ENCODE peak calls at places on chromosomes 13 and 19, in eight cellular contexts. One of them, this sample, is unnamed.

GRCh38 chr19:15249912-15250634 is 17.8 kb upstream of the EPHX3 start:
- DNase-seq in PC-3: no peak
- DNase-seq in PC-9: peak; percentile 67
- DNase-seq in nucleus accumbens: no peak
- DNase-seq in AG09319: peak; percentile 81
- DNase-seq in ELF-1: peak; percentile 34
- DNase-seq in stimulated activated CD4-positive, alpha-beta T cell treated with anti-CD3 and anti-CD28 coated beads, Interleukin-15, amount 100 ng/mL, for 1 hour: no peak
- DNase-seq in activated T-helper 1 cell treated with anti-CD3 and anti-CD28 coated beads, Interleukin-2, amount 50 U/mL, for 16 hours: no peak
- DNase-seq in this sample: no peak

GRCh38 chr19:48496959-48497727 is 14.5 kb downstream of the LMTK3 start:
- DNase-seq in ELF-1: no peak
- DNase-seq in PC-9: no peak
- DNase-seq in nucleus accumbens: no peak
- DNase-seq in AG09319: no peak
- DNase-seq in stimulated activated CD4-positive, alpha-beta T cell treated with anti-CD3 and anti-CD28 coated beads, Interleukin-15, amount 100 ng/mL, for 1 hour: no peak
- DNase-seq in activated T-helper 1 cell treated with anti-CD3 and anti-CD28 coated beads, Interleukin-2, amount 50 U/mL, for 16 hours: no peak
- DNase-seq in PC-3: no peak
- DNase-seq in this sample: no peak

GRCh38 chr13:114064516-114065140 is 67.8 kb downstream of the RASA3 start:
- DNase-seq in PC-3: peak; percentile 20
- DNase-seq in nucleus accumbens: peak; percentile 69
- DNase-seq in AG09319: no peak
- DNase-seq in stimulated activated CD4-positive, alpha-beta T cell treated with anti-CD3 and anti-CD28 coated beads, Interleukin-15, amount 100 ng/mL, for 1 hour: no peak
- DNase-seq in activated T-helper 1 cell treated with anti-CD3 and anti-CD28 coated beads, Interleukin-2, amount 50 U/mL, for 16 hours: no peak
- DNase-seq in PC-9: peak; percentile 44
- DNase-seq in ELF-1: peak; percentile 89
- DNase-seq in this sample: peak; percentile 52

GRCh38 chr13:49064459-49064858 is 88.7 kb downstream of the FNDC3A start:
- DNase-seq in nucleus accumbens: no peak
- DNase-seq in ELF-1: no peak
- DNase-seq in AG09319: no peak
- DNase-seq in stimulated activated CD4-positive, alpha-beta T cell treated with anti-CD3 and anti-CD28 coated beads, Interleukin-15, amount 100 ng/mL, for 1 hour: no peak
- DNase-seq in PC-9: no peak
- DNase-seq in PC-3: no peak
- DNase-seq in activated T-helper 1 cell treated with anti-CD3 and anti-CD28 coated beads, Interleukin-2, amount 50 U/mL, for 16 hours: no peak
- DNase-seq in this sample: no peak

GRCh38 chr13:95588721-95589120 is 36.2 kb downstream of the CLDN10 start:
- DNase-seq in AG09319: no peak
- DNase-seq in activated T-helper 1 cell treated with anti-CD3 and anti-CD28 coated beads, Interleukin-2, amount 50 U/mL, for 16 hours: no peak
- DNase-seq in stimulated activated CD4-positive, alpha-beta T cell treated with anti-CD3 and anti-CD28 coated beads, Interleukin-15, amount 100 ng/mL, for 1 hour: no peak
- DNase-seq in ELF-1: no peak
- DNase-seq in PC-3: peak; percentile 43
- DNase-seq in PC-9: no peak
- DNase-seq in nucleus accumbens: no peak
- DNase-seq in this sample: no peak

GRCh38 chr19:48329167-48329891 is 4.0 kb downstream of the EMP3 start:
- DNase-seq in activated T-helper 1 cell treated with anti-CD3 and anti-CD28 coated beads, Interleukin-2, amount 50 U/mL, for 16 hours: no peak
- DNase-seq in ELF-1: peak; percentile 48
- DNase-seq in PC-9: no peak
- DNase-seq in stimulated activated CD4-positive, alpha-beta T cell treated with anti-CD3 and anti-CD28 coated beads, Interleukin-15, amount 100 ng/mL, for 1 hour: no peak
- DNase-seq in AG09319: no peak
- DNase-seq in nucleus accumbens: peak; percentile 20
- DNase-seq in PC-3: peak; percentile 34
- DNase-seq in this sample: peak; percentile 59

GRCh38 chr13:40149611-40150283 is 494.3 kb downstream of the COG6 start:
- DNase-seq in PC-9: no peak
- DNase-seq in activated T-helper 1 cell treated with anti-CD3 and anti-CD28 coated beads, Interleukin-2, amount 50 U/mL, for 16 hours: no peak
- DNase-seq in PC-3: peak; percentile 48
- DNase-seq in AG09319: peak; percentile 18
- DNase-seq in nucleus accumbens: peak; percentile 8
- DNase-seq in ELF-1: no peak
- DNase-seq in stimulated activated CD4-positive, alpha-beta T cell treated with anti-CD3 and anti-CD28 coated beads, Interleukin-15, amount 100 ng/mL, for 1 hour: no peak
- DNase-seq in this sample: no peak

GRCh38 chr13:36822786-36823185 is 3.8 kb downstream of the RFXAP start:
- DNase-seq in activated T-helper 1 cell treated with anti-CD3 and anti-CD28 coated beads, Interleukin-2, amount 50 U/mL, for 16 hours: no peak
- DNase-seq in PC-9: no peak
- DNase-seq in stimulated activated CD4-positive, alpha-beta T cell treated with anti-CD3 and anti-CD28 coated beads, Interleukin-15, amount 100 ng/mL, for 1 hour: no peak
- DNase-seq in nucleus accumbens: no peak
- DNase-seq in PC-3: no peak
- DNase-seq in ELF-1: no peak
- DNase-seq in AG09319: no peak
- DNase-seq in this sample: no peak

GRCh38 chr19:42555801-42556200 is 27.5 kb upstream of the CEACAM1 start:
- DNase-seq in nucleus accumbens: no peak
- DNase-seq in PC-3: no peak
- DNase-seq in activated T-helper 1 cell treated with anti-CD3 and anti-CD28 coated beads, Interleukin-2, amount 50 U/mL, for 16 hours: no peak
- DNase-seq in ELF-1: no peak
- DNase-seq in AG09319: no peak
- DNase-seq in PC-9: no peak
- DNase-seq in stimulated activated CD4-positive, alpha-beta T cell treated with anti-CD3 and anti-CD28 coated beads, Interleukin-15, amount 100 ng/mL, for 1 hour: no peak
- DNase-seq in this sample: no peak

GRCh38 chr19:778910-779653 is 18.2 kb upstream of the PTBP1 start:
- DNase-seq in nucleus accumbens: no peak
- DNase-seq in PC-3: peak; percentile 73
- DNase-seq in AG09319: peak; percentile 82
- DNase-seq in stimulated activated CD4-positive, alpha-beta T cell treated with anti-CD3 and anti-CD28 coated beads, Interleukin-15, amount 100 ng/mL, for 1 hour: no peak
- DNase-seq in ELF-1: peak; percentile 83
- DNase-seq in PC-9: peak; percentile 64
- DNase-seq in activated T-helper 1 cell treated with anti-CD3 and anti-CD28 coated beads, Interleukin-2, amount 50 U/mL, for 16 hours: no peak
- DNase-seq in this sample: no peak

GRCh38 chr19:56155124-56155687 is 14.1 kb downstream of the ZNF444 start:
- DNase-seq in PC-3: no peak
- DNase-seq in ELF-1: peak; percentile 50
- DNase-seq in activated T-helper 1 cell treated with anti-CD3 and anti-CD28 coated beads, Interleukin-2, amount 50 U/mL, for 16 hours: no peak
- DNase-seq in nucleus accumbens: no peak
- DNase-seq in PC-9: no peak
- DNase-seq in AG09319: no peak
- DNase-seq in stimulated activated CD4-positive, alpha-beta T cell treated with anti-CD3 and anti-CD28 coated beads, Interleukin-15, amount 100 ng/mL, for 1 hour: no peak
- DNase-seq in this sample: no peak

GRCh38 chr19:32227561-32228165 is 117.7 kb upstream of the ZNF507 start:
- DNase-seq in activated T-helper 1 cell treated with anti-CD3 and anti-CD28 coated beads, Interleukin-2, amount 50 U/mL, for 16 hours: no peak
- DNase-seq in AG09319: no peak
- DNase-seq in ELF-1: no peak
- DNase-seq in nucleus accumbens: no peak
- DNase-seq in PC-3: no peak
- DNase-seq in stimulated activated CD4-positive, alpha-beta T cell treated with anti-CD3 and anti-CD28 coated beads, Interleukin-15, amount 100 ng/mL, for 1 hour: no peak
- DNase-seq in PC-9: no peak
- DNase-seq in this sample: no peak